ENCODE peak calls at places on chromosomes 12 and 14, in five cellular contexts. U is GM23338, P is SK-N-SH, H is A549, F is Panc1. O is an unnamed sample. For H3K4me1, the result is how much of the 10 kb centered on the place peaks cover.

GRCh38 chr14:101364503-101365328 is 196.6 kb upstream of the DIO3 start:
- DNase-seq in U (no peak), P (peak), H (no peak), F (no peak), O (no peak)

GRCh38 chr12:67442347-67442841 is 173.2 kb downstream of the CAND1 start:
- DNase-seq in U (no peak), P (peak), H (no peak), F (no peak), O (no peak)

GRCh38 chr14:53006931-53007330 is 56.1 kb upstream of the FERMT2 start:
- DNase-seq in U (peak), P (no peak), H (no peak), F (no peak), O (no peak)

GRCh38 chr14:94823556-94824341 is 53.8 kb upstream of the GSC start:
- DNase-seq in U (peak), P (no peak), H (peak), F (no peak), O (peak)

GRCh38 chr12:10362828-10363664 is 26.8 kb downstream of the KLRK1 start:
- DNase-seq in U (peak), P (no peak), H (no peak), F (no peak), O (no peak)

GRCh38 chr14:92770454-92770853 is 22.0 kb upstream of the LGMN start:
- DNase-seq in U (no peak), P (no peak), H (no peak), F (no peak), O (no peak)

GRCh38 chr14:94158239-94158888 is 15.8 kb upstream of the PPP4R4 start:
- DNase-seq in U (no peak), P (no peak), H (no peak), F (no peak), O (no peak)

GRCh38 chr12:3658327-3659163 is 94.4 kb downstream of the CRACR2A start:
- DNase-seq in U (peak), P (no peak), H (no peak), F (no peak), O (no peak)

GRCh38 chr12:131251336-131252101 is 297.8 kb downstream of the ADGRD1 start:
- DNase-seq in U (no peak), P (no peak), H (peak), F (no peak), O (no peak)
- H3K4me1 ChIP-seq in U (under half), P (under half), H (under half), F (under half), O (under half)

GRCh38 chr12:126193190-126193589 is 1128.0 kb downstream of the AACS start:
- DNase-seq in U (no peak), P (no peak), H (no peak), F (no peak), O (no peak)

GRCh38 chr12:126191949-126192348 is 1126.7 kb downstream of the AACS start:
- DNase-seq in U (no peak), P (no peak), H (no peak), F (no peak), O (no peak)

GRCh38 chr12:126189856-126190255 is 1124.6 kb downstream of the AACS start:
- DNase-seq in U (no peak), P (no peak), H (no peak), F (no peak), O (no peak)

GRCh38 chr12:126196263-126196662 is 1131.0 kb downstream of the AACS start:
- DNase-seq in U (no peak), P (no peak), H (no peak), F (no peak), O (no peak)

GRCh38 chr12:126191037-126191891 is 1126.0 kb downstream of the AACS start:
- DNase-seq in U (peak), P (peak), H (no peak), F (no peak), O (no peak)
- H3K4me3 ChIP-seq in U (peak), P (peak), H (no peak), F (peak), O (no peak)

DNA sequence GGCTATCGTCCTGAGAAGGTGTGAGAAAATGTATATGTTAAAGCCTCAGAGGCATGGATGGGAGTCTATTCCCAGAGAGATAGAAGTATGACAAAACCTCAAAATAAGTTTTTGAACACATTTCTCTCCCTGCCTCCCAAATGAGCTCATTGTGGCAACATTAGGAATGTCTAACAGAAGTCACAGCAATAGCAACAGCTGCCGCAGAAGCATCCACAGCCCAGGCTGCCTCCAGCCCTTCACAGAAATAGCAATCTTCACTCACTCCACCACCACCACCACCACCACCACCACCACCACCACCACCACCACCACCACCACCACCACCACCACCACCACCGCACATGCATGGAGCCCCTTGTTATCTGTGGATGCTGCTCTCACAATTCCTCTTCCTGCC is 18.3 kb upstream of the GALNT8 start:
- DNase-seq in U (no peak), P (no peak), H (no peak), F (no peak), O (no peak)
- TF ChIP-seq REST in U (no peak), P (no peak), H (no peak), F (no peak), O (no peak)

DNA sequence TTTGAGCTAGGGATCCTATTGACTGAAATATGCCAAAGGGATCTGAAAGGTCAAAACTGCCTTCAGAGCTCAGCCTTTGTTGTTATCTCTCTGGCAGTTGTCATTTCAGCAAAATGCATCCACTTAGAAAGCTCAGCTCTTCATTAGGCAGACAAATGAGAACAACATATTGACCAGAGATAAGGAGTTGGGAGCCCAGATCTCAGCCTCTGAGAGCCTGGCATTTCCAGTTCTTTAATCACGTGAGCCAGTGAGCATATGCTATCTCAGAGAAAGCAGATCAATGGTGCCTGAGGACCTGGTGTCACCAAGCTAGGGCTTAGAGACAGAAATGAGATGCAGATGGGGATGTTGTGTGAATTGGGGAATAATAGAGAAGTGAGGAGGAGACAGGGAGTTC is 101.1 kb downstream of the DAD1 start:
- DNase-seq in U (no peak), P (peak), H (no peak), F (no peak), O (no peak)
- H3K4me1 ChIP-seq in U (under half), P (under half), H (under half), F (under half), O (under half)

DNA sequence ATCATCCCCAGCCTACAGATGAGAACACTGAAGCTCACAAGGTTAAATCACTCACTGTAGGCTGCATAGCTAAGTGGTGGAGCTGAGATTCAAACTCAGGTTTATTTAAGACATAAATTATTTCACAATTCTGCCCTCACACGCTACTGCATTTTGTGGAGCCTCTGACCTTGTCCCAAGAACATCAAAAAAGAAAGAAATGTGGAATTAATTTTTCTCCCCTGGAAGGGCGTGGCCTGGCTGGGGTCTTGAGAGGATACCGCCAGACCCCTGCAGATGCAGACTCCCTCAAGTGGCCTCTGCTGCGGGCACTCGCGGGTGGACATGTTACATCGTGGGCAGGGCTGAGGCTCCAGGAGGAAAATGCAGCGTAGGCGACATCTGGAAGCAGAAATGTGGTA is 40.6 kb downstream of the LTBP2 start:
- DNase-seq in U (no peak), P (no peak), H (no peak), F (no peak), O (no peak)
- H3K4me3 ChIP-seq in U (no peak), P (peak), H (peak), F (peak), O (peak)

DNA sequence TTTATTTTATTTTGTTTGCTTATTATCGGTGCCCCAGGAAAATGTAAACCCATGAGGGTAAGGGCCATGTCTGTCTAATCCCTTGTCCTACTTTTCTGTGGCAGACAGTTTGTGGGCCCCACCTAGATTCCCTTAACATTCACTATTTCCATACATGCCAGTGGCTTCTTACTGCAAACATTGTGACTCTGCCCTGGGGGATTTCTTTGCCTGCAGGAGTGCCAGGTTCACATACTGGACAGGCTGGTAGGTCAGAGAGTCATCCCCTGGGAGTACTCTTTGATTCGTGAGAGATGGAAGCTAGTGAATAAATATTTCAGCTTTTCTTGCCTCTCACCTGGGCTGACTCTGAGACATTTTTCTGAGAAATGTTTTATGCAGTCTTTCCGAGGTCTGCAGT is 122.8 kb upstream of the TBX5 start:
- DNase-seq in U (no peak), P (no peak), H (no peak), F (no peak), O (no peak)
- TF ChIP-seq REST in U (no peak), P (no peak), H (no peak), F (no peak), O (no peak)

DNA sequence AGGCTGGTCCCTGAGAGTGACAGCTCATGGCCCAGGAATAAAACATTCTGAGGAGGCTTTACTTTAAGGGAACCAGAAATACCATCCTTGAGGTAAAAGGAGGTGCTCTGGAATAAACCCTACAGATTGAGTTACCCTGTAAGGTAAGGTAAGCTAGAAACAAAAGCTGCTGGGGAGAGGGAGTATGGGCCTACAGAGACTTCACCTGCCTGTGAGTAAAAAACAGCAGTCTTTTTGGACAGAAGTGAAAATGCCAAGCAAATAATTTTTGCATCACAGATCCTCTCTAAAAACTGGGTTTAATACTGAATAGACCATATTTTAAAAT is 41.2 kb downstream of the CORO1C start:
- DNase-seq in U (no peak), P (no peak), H (no peak), F (no peak), O (no peak)
- H3K4me1 ChIP-seq in U (under half), P (half or more), H (half or more), F (half or more), O (under half)

DNA sequence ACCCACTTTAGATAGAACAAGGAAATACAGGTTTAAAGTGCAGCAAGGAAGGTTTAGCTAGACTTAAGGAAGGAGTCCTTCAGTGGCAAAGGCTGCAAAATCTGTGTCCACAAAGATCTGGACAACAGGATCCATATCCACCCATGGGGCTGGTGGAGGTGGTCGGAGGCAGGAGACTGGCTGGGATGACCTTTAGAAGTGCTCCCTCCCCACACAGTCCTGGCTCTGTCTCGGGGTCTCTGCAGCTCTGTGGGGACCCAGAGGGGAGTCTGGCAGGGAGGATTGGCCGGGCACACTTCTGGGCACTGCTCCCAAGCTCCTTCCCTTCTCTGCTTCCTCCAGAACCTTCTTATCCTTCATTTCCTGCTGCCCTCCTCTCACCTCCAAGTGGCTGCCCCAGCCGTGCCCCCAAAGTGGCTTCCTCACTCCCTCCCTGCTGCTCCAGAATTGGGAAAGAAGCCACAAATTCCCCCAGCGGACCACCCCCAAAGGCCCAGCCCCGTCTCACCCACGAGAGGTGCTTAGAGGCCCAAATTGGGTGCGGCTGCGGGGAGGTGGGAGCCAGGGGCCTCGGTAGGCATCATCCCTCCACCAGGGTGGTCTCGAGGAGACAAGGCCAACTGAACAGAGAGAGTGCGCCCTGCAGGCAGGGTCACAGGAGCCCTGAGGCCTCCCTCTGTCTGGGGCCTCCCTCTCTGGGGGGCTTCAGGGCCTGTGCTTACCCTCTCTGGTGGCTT is 21.9 kb upstream of the PGF start:
- DNase-seq in U (no peak), P (no peak), H (no peak), F (no peak), O (no peak)
- H3K4me3 ChIP-seq in U (no peak), P (no peak), H (no peak), F (no peak), O (no peak)

DNA sequence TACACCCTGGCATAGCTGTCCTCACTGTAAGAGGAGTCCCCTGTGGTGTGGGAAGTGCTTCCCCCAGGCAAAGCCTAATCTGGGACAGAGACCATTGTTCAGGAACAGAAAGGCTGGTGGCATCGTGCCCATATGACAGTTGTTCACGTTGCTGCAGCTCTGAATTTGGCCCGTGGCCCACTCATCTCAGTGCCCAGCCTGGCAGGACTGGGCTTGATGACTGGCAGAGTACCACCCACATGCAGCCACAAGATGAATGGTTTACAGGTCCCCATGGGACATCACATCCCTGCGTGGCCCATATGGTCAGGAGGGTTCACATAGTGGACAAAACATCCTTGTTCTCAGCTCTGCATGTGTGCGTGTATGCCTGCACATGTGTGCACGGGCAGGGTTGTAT is 17.5 kb downstream of the IQSEC3 start:
- DNase-seq in U (no peak), P (peak), H (no peak), F (no peak), O (no peak)
- TF ChIP-seq REST in U (no peak), P (no peak), H (no peak), F (no peak), O (no peak)

O was measured in HCT116.